ENCODE peak calls at places on chromosomes 16 and 17, in five cellular contexts. K is AG09309, A is HL-60, T is thoracic aorta, J is T-cell. B is an unnamed sample.

GRCh38 chr17:29094101-29094708 is 51.3 kb downstream of the PIPOX start:
- DNase-seq in T (no peak), K (no peak), J (no peak), A (no peak), B (no peak)

GRCh38 chr17:80432961-80433550 is 18.1 kb downstream of the ENDOV start:
- DNase-seq in A (no peak), T (no peak), J (no peak), K (no peak), B (no peak)

GRCh38 chr17:60743812-60744211 is 66.2 kb downstream of the BCAS3 start:
- DNase-seq in K (no peak), T (no peak), A (no peak), J (no peak), B (no peak)

GRCh38 chr17:66959641-66960375 is 4.7 kb upstream of the CACNG4 start:
- DNase-seq in K (no peak), A (no peak), T (no peak), J (no peak), B (no peak)

GRCh38 chr17:76074390-76075363 is at the start of gene GALR2:
- DNase-seq in A (peak; percentile 45), J (no peak), K (no peak), T (no peak), B (no peak)

GRCh38 chr17:40076101-40076498 is 13.3 kb downstream of the THRA start:
- DNase-seq in K (no peak), T (no peak), A (no peak), J (no peak), B (no peak)

GRCh38 chr17:4672055-4672630 is 30.7 kb upstream of the ALOX15 start:
- DNase-seq in K (no peak), A (no peak), J (no peak), T (no peak), B (no peak)

GRCh38 chr16:24764916-24765315 is 35.5 kb downstream of the TNRC6A start:
- DNase-seq in J (no peak), T (no peak), K (no peak), A (no peak), B (no peak)

GRCh38 chr16:144797-145252 is 6.4 kb upstream of the NPRL3 start:
- DNase-seq in T (no peak), K (no peak), A (no peak), J (no peak), B (no peak)

GRCh38 chr16:11497329-11497805 is 89.4 kb downstream of the LITAF start:
- DNase-seq in A (peak; percentile 69), T (peak; percentile 94), J (no peak), K (peak; percentile 18), B (peak; percentile 94)

GRCh38 chr17:72151565-72152391 is 31.0 kb downstream of the SOX9 start:
- DNase-seq in K (no peak), T (no peak), A (no peak), J (no peak), B (no peak)

GRCh38 chr17:37842401-37842800 is 81.8 kb upstream of the TBC1D3K start:
- DNase-seq in K (no peak), A (no peak), T (no peak), J (no peak), B (no peak)

GRCh38 chr17:65474658-65475057 is 86.8 kb downstream of the AXIN2 start:
- DNase-seq in J (no peak), T (no peak), A (no peak), K (no peak), B (no peak)

GRCh38 chr17:82648761-82649474 is 674 bp upstream of the WDR45B start:
- DNase-seq in T (no peak), J (peak; percentile 44), A (peak; percentile 21), K (no peak), B (peak; percentile 82)